ENCODE peak calls at places on chromosomes 12 and 14, in six cellular contexts. V is Peyer's patch, P is body of pancreas, F is transverse colon, T is endothelial cell of umbilical vein, E is ovary. C is an unnamed sample.
A peak's percentile ranks its signal among the peaks of the same experiment; 100 is the strongest.

GRCh38 chr14:101369916-101370592 is 191.2 kb upstream of the DIO3 start:
- DNase-seq in V (no peak), P (no peak), F (no peak), T (no peak), E (peak; percentile 82), C (no peak)

GRCh38 chr12:67650528-67651379 is 2.2 kb downstream of the DYRK2 start:
- DNase-seq in V (peak; percentile 55), P (peak; percentile 23), F (peak; percentile 15), T (peak; percentile 7), E (no peak), C (no peak)

GRCh38 chr14:80206351-80206750 is 5.0 kb downstream of the DIO2 start:
- DNase-seq in V (no peak), P (no peak), F (no peak), T (no peak), E (no peak), C (no peak)

GRCh38 chr14:100317897-100318808 is 5.0 kb upstream of the SLC25A47 start:
- DNase-seq in V (peak; percentile 77), P (peak; percentile 63), F (peak; percentile 78), T (peak; percentile 70), E (peak; percentile 79), C (peak; percentile 95)

GRCh38 chr12:123250471-123251383 is 17.5 kb downstream of the MTRFR start:
- DNase-seq in V (peak; percentile 91), P (peak; percentile 80), F (peak; percentile 92), T (no peak), E (no peak), C (peak; percentile 54)

GRCh38 chr12:16076553-16076952 is 165.4 kb downstream of the DERA start:
- DNase-seq in V (no peak), P (peak; percentile 9), F (no peak), T (no peak), E (no peak), C (no peak)

GRCh38 chr12:15808250-15808971 is 19.2 kb upstream of the EPS8 start:
- DNase-seq in V (no peak), P (no peak), F (no peak), T (peak; percentile 40), E (no peak), C (no peak)

GRCh38 chr14:72946491-72946890 is 20.2 kb downstream of the DCAF4 start:
- DNase-seq in V (no peak), P (no peak), F (no peak), T (no peak), E (no peak), C (peak; percentile 28)

GRCh38 chr12:41940571-41940970 is 204.1 kb downstream of the GXYLT1 start:
- DNase-seq in V (no peak), P (no peak), F (no peak), T (no peak), E (no peak), C (no peak)

GRCh38 chr14:89344871-89345270 is 72.2 kb downstream of the FOXN3 start:
- DNase-seq in V (no peak), P (no peak), F (no peak), T (no peak), E (no peak), C (no peak)

GRCh38 chr12:68158427-68158826 is 1.1 kb downstream of the IFNG start:
- DNase-seq in V (no peak), P (no peak), F (no peak), T (no peak), E (no peak), C (no peak)

DNA sequence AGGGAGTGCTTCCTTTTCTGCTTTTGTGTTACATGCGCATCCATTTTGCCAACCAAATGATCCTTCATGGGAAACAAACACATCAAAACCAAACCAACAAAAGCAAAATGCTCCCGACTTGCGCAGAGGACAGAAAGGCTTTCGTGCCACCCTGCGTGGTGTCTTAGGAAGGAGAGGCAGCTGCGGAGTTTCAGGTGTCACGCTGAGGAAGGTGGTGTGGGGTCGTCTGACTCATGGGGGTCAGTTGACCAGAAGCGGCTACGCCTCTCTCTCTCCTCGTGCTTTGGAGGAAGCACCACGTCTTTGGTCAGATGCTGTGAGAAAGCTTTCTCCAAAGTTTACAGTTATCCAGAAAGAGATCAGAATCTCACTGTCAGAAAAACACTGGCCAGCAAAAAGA is 7.9 kb downstream of the EMP1 start:
- DNase-seq in V (no peak), P (no peak), F (no peak), T (peak; percentile 75), E (no peak), C (no peak)
- H3K4me3 ChIP-seq in V (no peak overlapping the region), P (no peak overlapping the region), F (no peak overlapping the region), T (no peak overlapping the region), E (no peak overlapping the region), C (no peak overlapping the region)

DNA sequence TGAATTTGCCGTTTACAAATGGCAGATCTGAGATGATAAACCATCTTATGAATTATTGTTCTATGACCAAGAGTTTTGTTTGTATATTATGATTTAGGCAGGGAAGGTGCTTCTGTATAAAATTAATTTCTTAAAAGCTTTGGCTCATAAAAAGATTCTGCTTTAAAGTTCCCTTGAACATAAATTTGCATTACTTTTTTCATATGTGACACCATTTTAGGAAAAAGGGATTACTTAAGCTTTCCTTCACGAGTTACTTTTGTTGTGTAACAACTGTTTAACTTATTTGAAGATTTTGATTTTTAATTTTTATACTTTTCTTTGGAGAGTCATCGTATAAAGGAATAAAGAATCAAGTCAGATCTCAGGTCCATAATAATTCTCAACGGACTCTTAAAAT is 3.3 kb downstream of the ETNK1 start:
- DNase-seq in V (no peak), P (no peak), F (no peak), T (no peak), E (no peak), C (no peak)
- H3K4me1 ChIP-seq in V (no peaks in the 10 kb centered on the region), P (peaks cover 31% of the 10 kb centered on the region), F (peaks cover 30% of the 10 kb centered on the region), T (peaks cover 29% of the 10 kb centered on the region), E (no peaks in the 10 kb centered on the region), C (peaks cover 64% of the 10 kb centered on the region)

GRCh38 chr12:823043-823698 is 70.8 kb downstream of the WNK1 start:
- DNase-seq in V (no peak), P (no peak), F (no peak), T (no peak), E (no peak), C (no peak)

GRCh38 chr12:817941-818600 is 65.7 kb downstream of the WNK1 start:
- DNase-seq in V (no peak), P (no peak), F (no peak), T (no peak), E (no peak), C (no peak)

GRCh38 chr12:820336-820735 is 68.0 kb downstream of the WNK1 start:
- DNase-seq in V (no peak), P (no peak), F (no peak), T (no peak), E (no peak), C (no peak)

GRCh38 chr12:818733-819132 is 66.4 kb downstream of the WNK1 start:
- DNase-seq in V (no peak), P (no peak), F (no peak), T (no peak), E (no peak), C (no peak)
- TF ChIP-seq POLR2A in V (no peak), P (no peak), F (no peak), T (no peak), E (no peak), C (no peak)

DNA sequence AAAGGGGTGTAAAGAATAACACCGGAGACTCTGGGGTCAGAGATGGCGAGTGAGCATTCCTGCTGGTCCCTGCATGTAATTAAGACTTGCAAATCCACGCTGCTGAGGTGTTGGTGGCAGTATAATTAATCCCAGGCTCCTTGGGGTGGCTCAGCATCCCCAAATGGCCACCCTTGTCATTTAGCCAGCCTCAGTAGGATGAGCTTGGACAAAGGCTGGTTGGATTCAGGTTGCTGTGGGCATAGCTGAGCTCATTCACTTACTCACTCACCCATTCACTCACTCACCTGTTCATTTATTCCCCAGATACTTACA is 174.4 kb upstream of the RPH3A start:
- DNase-seq in V (no peak), P (no peak), F (no peak), T (no peak), E (no peak), C (no peak)
- H3K4me3 ChIP-seq in V (no peak overlapping the region), P (no peak overlapping the region), F (no peak overlapping the region), T (no peak overlapping the region), E (no peak overlapping the region), C (no peak overlapping the region)

DNA sequence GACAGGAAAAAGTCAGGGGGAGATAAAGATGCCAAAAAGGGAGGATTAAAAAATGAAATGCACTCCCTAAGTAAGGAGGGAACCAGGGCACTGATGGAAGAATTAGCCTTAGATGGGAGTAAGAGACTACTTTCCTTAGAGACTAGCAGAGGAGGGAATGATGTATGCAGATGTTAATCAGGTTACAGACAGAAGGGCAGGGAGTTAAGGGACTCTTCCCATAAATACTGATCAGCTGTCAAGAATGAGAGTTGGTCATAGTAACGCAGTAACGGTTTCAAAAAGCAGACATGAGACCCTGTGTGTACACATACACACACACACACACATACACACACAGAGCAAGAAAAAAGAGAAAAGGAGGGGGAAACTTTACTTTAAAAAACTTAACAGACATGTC is 93.4 kb downstream of the PHLDA1 start:
- DNase-seq in V (no peak), P (no peak), F (no peak), T (no peak), E (no peak), C (no peak)
- H3K4me1 ChIP-seq in V (no peaks in the 10 kb centered on the region), P (peaks cover 21% of the 10 kb centered on the region), F (no peaks in the 10 kb centered on the region), T (peaks cover 30% of the 10 kb centered on the region), E (peaks cover 2% of the 10 kb centered on the region), C (peaks cover 2% of the 10 kb centered on the region)

GRCh38 chr14:68758301-68758700 is 34.6 kb downstream of the ZFP36L1 start:
- DNase-seq in V (no peak), P (no peak), F (no peak), T (no peak), E (no peak), C (no peak)
- TF ChIP-seq POLR2A in V (no peak), P (no peak), F (no peak), T (no peak), E (no peak), C (no peak)

GRCh38 chr14:61438860-61439765 is 117.7 kb downstream of the PRKCH start:
- DNase-seq in V (no peak), P (peak; percentile 67), F (peak; percentile 36), T (peak; percentile 91), E (peak; percentile 20), C (no peak)

GRCh38 chr14:61438036-61438435 is 116.7 kb downstream of the PRKCH start:
- DNase-seq in V (no peak), P (no peak), F (no peak), T (no peak), E (no peak), C (no peak)

GRCh38 chr14:61437383-61437782 is 116.0 kb downstream of the PRKCH start:
- DNase-seq in V (no peak), P (no peak), F (no peak), T (no peak), E (no peak), C (no peak)

GRCh38 chr14:61439779-61440418 is 118.5 kb downstream of the PRKCH start:
- DNase-seq in V (no peak), P (no peak), F (no peak), T (no peak), E (no peak), C (no peak)

DNA sequence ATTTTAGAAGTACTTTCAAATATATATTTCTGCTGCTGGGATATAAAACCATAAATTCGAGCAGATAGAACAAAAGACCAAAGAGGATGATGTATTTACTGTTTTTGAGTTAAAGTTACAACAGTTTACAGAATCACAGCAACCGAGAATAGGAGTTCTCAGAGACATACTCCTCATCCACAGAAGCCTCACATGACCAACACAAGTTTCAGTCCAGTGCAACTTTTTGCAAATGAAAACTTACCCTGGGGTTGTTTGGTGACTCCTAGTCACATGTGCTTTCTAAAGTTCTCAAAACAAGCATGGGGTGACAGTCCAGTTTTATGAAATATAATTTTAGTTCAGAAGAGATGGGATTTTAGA is 117.1 kb downstream of the PRKCH start:
- DNase-seq in V (no peak), P (no peak), F (no peak), T (no peak), E (no peak), C (no peak)
- H3K4me3 ChIP-seq in V (no peak overlapping the region), P (no peak overlapping the region), F (no peak overlapping the region), T (no peak overlapping the region), E (no peak overlapping the region), C (no peak overlapping the region)

C was measured in spleen.